ENCODE peak calls at places on chromosomes 1 and 21, in five cellular contexts. One of them, this sample, is unnamed.

GRCh38 chr1:21634481-21635137 is 34.5 kb downstream of the RAP1GAP start:
- DNase-seq in H1: no peak
- DNase-seq in SK-N-SH: no peak
- DNase-seq in K562: no peak
- DNase-seq in HCT116: no peak
- DNase-seq in this sample: peak

GRCh38 chr21:34129971-34130597 is 56.7 kb downstream of the MRPS6 start:
- DNase-seq in H1: peak
- DNase-seq in K562: peak
- DNase-seq in HCT116: no peak
- DNase-seq in SK-N-SH: peak
- DNase-seq in this sample: no peak

GRCh38 chr21:34603002-34603709 is 11.8 kb downstream of the RCAN1 start:
- DNase-seq in SK-N-SH: peak
- DNase-seq in K562: peak
- DNase-seq in HCT116: no peak
- DNase-seq in H1: peak
- DNase-seq in this sample: peak

GRCh38 chr1:205458777-205459566 is 3.1 kb upstream of the BLACAT1 start:
- DNase-seq in SK-N-SH: no peak
- DNase-seq in HCT116: no peak
- DNase-seq in K562: peak
- DNase-seq in H1: peak
- DNase-seq in this sample: peak

GRCh38 chr21:38351176-38351959 is 94.6 kb downstream of the KCNJ15 start:
- DNase-seq in HCT116: no peak
- DNase-seq in H1: no peak
- DNase-seq in SK-N-SH: no peak
- DNase-seq in K562: no peak
- DNase-seq in this sample: no peak

GRCh38 chr1:154446292-154446691 is 41.1 kb downstream of the IL6R start:
- DNase-seq in K562: no peak
- DNase-seq in SK-N-SH: no peak
- DNase-seq in H1: no peak
- DNase-seq in HCT116: no peak
- DNase-seq in this sample: no peak

GRCh38 chr1:8911416-8912309 is 33.2 kb upstream of the ENO1 start:
- DNase-seq in HCT116: no peak
- DNase-seq in K562: no peak
- DNase-seq in H1: no peak
- DNase-seq in SK-N-SH: no peak
- DNase-seq in this sample: no peak

GRCh38 chr1:151132676-151133338 is 13.6 kb downstream of the SEMA6C start:
- DNase-seq in SK-N-SH: peak
- DNase-seq in H1: peak
- DNase-seq in HCT116: no peak
- DNase-seq in K562: no peak
- DNase-seq in this sample: no peak

GRCh38 chr1:1628656-1629429 is 3.1 kb upstream of the MMP23B start:
- DNase-seq in SK-N-SH: no peak
- DNase-seq in HCT116: peak
- DNase-seq in H1: peak
- DNase-seq in K562: no peak
- DNase-seq in this sample: no peak

GRCh38 chr1:5994713-5995621 is 2.7 kb upstream of the NPHP4 start:
- DNase-seq in SK-N-SH: no peak
- DNase-seq in K562: no peak
- DNase-seq in H1: no peak
- DNase-seq in HCT116: no peak
- DNase-seq in this sample: no peak

GRCh38 chr1:152517237-152517811 is 3.0 kb downstream of the CRCT1 start:
- DNase-seq in SK-N-SH: no peak
- DNase-seq in K562: no peak
- DNase-seq in H1: no peak
- DNase-seq in HCT116: peak
- DNase-seq in this sample: no peak
- TF ChIP-seq JUND in SK-N-SH: no peak
- TF ChIP-seq JUND in K562: no peak
- TF ChIP-seq JUND in H1: no peak
- TF ChIP-seq JUND in HCT116: peak
- TF ChIP-seq JUND in this sample: no peak

DNA sequence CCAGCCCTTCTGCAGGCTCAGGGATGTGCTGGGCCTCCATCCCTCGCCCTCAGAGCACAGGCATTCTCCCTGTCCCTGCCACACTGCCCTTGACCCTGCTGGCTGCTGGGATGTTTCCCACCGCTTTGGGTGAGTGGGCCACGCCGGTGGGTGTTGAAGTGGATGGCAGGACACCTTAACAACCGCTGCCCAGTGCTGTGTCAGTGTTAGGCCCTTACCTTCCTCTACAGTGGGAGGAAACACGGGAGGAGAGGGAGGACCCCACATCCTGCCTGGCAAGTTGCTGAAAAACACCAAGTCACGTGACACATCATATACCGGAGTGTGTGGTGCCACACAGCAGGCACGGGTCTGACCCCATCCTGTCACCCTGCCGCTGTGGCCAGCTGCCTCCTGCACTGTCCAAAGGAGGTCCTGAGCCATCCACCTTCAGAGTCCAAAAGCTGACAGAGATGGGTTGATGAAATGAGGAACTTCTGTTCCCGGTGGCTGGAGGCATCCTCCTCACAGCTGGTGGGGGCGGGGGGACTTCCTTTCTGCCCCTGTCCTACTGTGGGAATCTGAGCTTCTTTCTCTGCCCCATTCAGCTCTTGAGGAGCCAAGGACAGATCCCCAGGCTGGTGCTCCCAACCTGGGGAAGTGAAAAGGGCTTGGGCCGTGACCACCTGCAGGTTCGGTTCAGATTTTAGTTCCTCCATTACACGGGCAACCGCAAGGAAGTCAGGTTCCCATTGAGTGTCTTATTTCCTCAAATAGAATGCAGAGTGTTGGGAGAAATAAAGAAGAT is 3.2 kb upstream of the THEMIS2 start:
- DNase-seq in HCT116: no peak
- DNase-seq in K562: peak
- DNase-seq in SK-N-SH: no peak
- DNase-seq in H1: no peak
- DNase-seq in this sample: no peak
- TF ChIP-seq JUND in HCT116: no peak
- TF ChIP-seq JUND in K562: no peak
- TF ChIP-seq JUND in SK-N-SH: no peak
- TF ChIP-seq JUND in H1: no peak
- TF ChIP-seq JUND in this sample: no peak

GRCh38 chr1:229097356-229097755 is 173.6 kb upstream of the RAB4A start:
- DNase-seq in HCT116: no peak
- DNase-seq in SK-N-SH: no peak
- DNase-seq in H1: no peak
- DNase-seq in K562: no peak
- DNase-seq in this sample: no peak

GRCh38 chr1:229101475-229101874 is 169.4 kb upstream of the RAB4A start:
- DNase-seq in K562: no peak
- DNase-seq in H1: no peak
- DNase-seq in SK-N-SH: no peak
- DNase-seq in HCT116: no peak
- DNase-seq in this sample: no peak

GRCh38 chr1:229098361-229098760 is 172.6 kb upstream of the RAB4A start:
- DNase-seq in SK-N-SH: no peak
- DNase-seq in HCT116: no peak
- DNase-seq in K562: no peak
- DNase-seq in H1: no peak
- DNase-seq in this sample: no peak

GRCh38 chr1:229101011-229101410 is 169.9 kb upstream of the RAB4A start:
- DNase-seq in SK-N-SH: no peak
- DNase-seq in K562: no peak
- DNase-seq in H1: no peak
- DNase-seq in HCT116: no peak
- DNase-seq in this sample: no peak

DNA sequence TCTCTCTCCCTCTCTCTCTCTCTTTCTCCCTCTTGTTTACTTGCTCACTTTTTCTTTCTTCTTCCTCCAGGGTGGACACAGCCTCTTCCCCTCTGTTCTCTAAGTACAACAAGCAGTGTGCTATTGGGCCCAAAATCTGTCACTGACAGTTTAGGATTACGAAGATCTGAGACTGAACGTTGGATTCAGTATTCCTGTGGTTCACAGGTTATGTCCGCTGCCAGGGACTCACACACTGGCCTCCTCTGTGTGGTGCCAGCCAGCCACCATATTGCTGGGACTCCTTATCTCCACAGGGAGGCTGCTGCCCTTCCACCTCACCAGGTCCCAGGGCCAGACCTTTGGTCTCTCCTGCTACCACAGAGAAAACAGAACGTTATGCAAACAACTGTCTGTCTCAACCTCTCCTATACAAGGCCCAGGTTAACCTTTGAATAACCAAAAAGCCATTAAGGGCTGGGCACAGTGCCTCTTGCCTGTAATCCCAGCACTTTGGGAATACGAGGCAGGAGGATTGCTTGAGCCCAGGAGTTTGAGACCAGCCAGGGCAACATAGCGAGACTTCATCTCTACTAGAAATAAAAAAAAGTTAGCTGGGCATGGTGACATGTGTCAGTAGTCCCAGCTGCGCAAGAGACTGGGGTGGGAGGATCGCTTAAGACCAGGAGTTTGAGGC is 171.9 kb upstream of the RAB4A start:
- DNase-seq in HCT116: no peak
- DNase-seq in K562: no peak
- DNase-seq in SK-N-SH: no peak
- DNase-seq in H1: no peak
- DNase-seq in this sample: no peak
- TF ChIP-seq JUND in HCT116: no peak
- TF ChIP-seq JUND in K562: no peak
- TF ChIP-seq JUND in SK-N-SH: no peak
- TF ChIP-seq JUND in H1: no peak
- TF ChIP-seq JUND in this sample: no peak

GRCh38 chr1:41048540-41048939 is 27.0 kb upstream of the SLFNL1 start:
- DNase-seq in SK-N-SH: no peak
- DNase-seq in H1: no peak
- DNase-seq in K562: peak
- DNase-seq in HCT116: no peak
- DNase-seq in this sample: no peak

GRCh38 chr1:41044197-41044596 is 22.7 kb upstream of the SLFNL1 start:
- DNase-seq in SK-N-SH: no peak
- DNase-seq in HCT116: no peak
- DNase-seq in H1: no peak
- DNase-seq in K562: no peak
- DNase-seq in this sample: no peak

GRCh38 chr1:41046347-41046775 is 24.8 kb upstream of the SLFNL1 start:
- DNase-seq in HCT116: no peak
- DNase-seq in K562: no peak
- DNase-seq in SK-N-SH: no peak
- DNase-seq in H1: no peak
- DNase-seq in this sample: peak

GRCh38 chr1:41041866-41042265 is 20.3 kb upstream of the SLFNL1 start:
- DNase-seq in H1: no peak
- DNase-seq in K562: no peak
- DNase-seq in HCT116: no peak
- DNase-seq in SK-N-SH: no peak
- DNase-seq in this sample: no peak

GRCh38 chr1:41045740-41046139 is 24.2 kb upstream of the SLFNL1 start:
- DNase-seq in K562: no peak
- DNase-seq in H1: no peak
- DNase-seq in SK-N-SH: no peak
- DNase-seq in HCT116: no peak
- DNase-seq in this sample: peak
- TF ChIP-seq JUND in K562: no peak
- TF ChIP-seq JUND in H1: no peak
- TF ChIP-seq JUND in SK-N-SH: no peak
- TF ChIP-seq JUND in HCT116: no peak
- TF ChIP-seq JUND in this sample: peak

GRCh38 chr1:38896169-38896568 is 14.8 kb upstream of the GJA9 start:
- DNase-seq in K562: no peak
- DNase-seq in H1: no peak
- DNase-seq in HCT116: no peak
- DNase-seq in SK-N-SH: no peak
- DNase-seq in this sample: no peak

GRCh38 chr1:38888423-38889333 is 7.3 kb upstream of the GJA9 start:
- DNase-seq in SK-N-SH: no peak
- DNase-seq in H1: no peak
- DNase-seq in K562: no peak
- DNase-seq in HCT116: no peak
- DNase-seq in this sample: no peak

GRCh38 chr1:38892976-38893375 is 11.6 kb upstream of the GJA9 start:
- DNase-seq in K562: no peak
- DNase-seq in H1: no peak
- DNase-seq in SK-N-SH: no peak
- DNase-seq in HCT116: no peak
- DNase-seq in this sample: no peak

GRCh38 chr1:38889589-38889988 is 8.2 kb upstream of the GJA9 start:
- DNase-seq in SK-N-SH: no peak
- DNase-seq in HCT116: no peak
- DNase-seq in H1: peak
- DNase-seq in K562: no peak
- DNase-seq in this sample: no peak

GRCh38 chr1:38891753-38892152 is 10.4 kb upstream of the GJA9 start:
- DNase-seq in K562: peak
- DNase-seq in SK-N-SH: no peak
- DNase-seq in HCT116: no peak
- DNase-seq in H1: peak
- DNase-seq in this sample: no peak
- TF ChIP-seq JUND in K562: no peak
- TF ChIP-seq JUND in SK-N-SH: no peak
- TF ChIP-seq JUND in HCT116: no peak
- TF ChIP-seq JUND in H1: no peak
- TF ChIP-seq JUND in this sample: no peak

GRCh38 chr1:228339059-228339704 is 67.5 kb downstream of the TRIM11 start:
- DNase-seq in SK-N-SH: no peak
- DNase-seq in H1: no peak
- DNase-seq in HCT116: no peak
- DNase-seq in K562: no peak
- DNase-seq in this sample: no peak

GRCh38 chr1:228340686-228341449 is 65.8 kb downstream of the TRIM11 start:
- DNase-seq in H1: peak
- DNase-seq in HCT116: no peak
- DNase-seq in SK-N-SH: peak
- DNase-seq in K562: peak
- DNase-seq in this sample: no peak

GRCh38 chr1:228338521-228339051 is 68.0 kb downstream of the TRIM11 start:
- DNase-seq in H1: peak
- DNase-seq in K562: peak
- DNase-seq in SK-N-SH: no peak
- DNase-seq in HCT116: no peak
- DNase-seq in this sample: no peak

GRCh38 chr1:228341450-228341813 is 65.2 kb downstream of the TRIM11 start:
- DNase-seq in H1: no peak
- DNase-seq in K562: no peak
- DNase-seq in HCT116: no peak
- DNase-seq in SK-N-SH: no peak
- DNase-seq in this sample: no peak

GRCh38 chr1:228339766-228340685 is 66.6 kb downstream of the TRIM11 start:
- DNase-seq in HCT116: no peak
- DNase-seq in H1: peak
- DNase-seq in K562: no peak
- DNase-seq in SK-N-SH: no peak
- DNase-seq in this sample: no peak
- TF ChIP-seq JUND in HCT116: no peak
- TF ChIP-seq JUND in H1: no peak
- TF ChIP-seq JUND in K562: no peak
- TF ChIP-seq JUND in SK-N-SH: no peak
- TF ChIP-seq JUND in this sample: no peak